ENCODE peak calls at places on chromosomes 12 and 14, in ten cellular contexts. X is iris pigment epithelial cell, T is cardiac fibroblast, O is neural progenitor cell, H is T-cell, G is NCI-H524, L is omental fat pad, S is EL, P is NAMALWA, Q is GM04504. Z is an unnamed sample.

GRCh38 chr12:120800665-120801064 is 75.0 kb downstream of the ACADS start:
- DNase-seq in P (no peak), T (no peak), G (no peak), O (no peak), Q (no peak), S (no peak), L (no peak), H (no peak), X (peak), Z (no peak)

GRCh38 chr12:26434299-26434915 is 239.0 kb downstream of the SSPN start:
- DNase-seq in X (peak), T (peak), P (peak), S (peak), H (no peak), G (peak), Q (peak), O (peak), L (no peak), Z (peak)

GRCh38 chr14:65937079-65937803 is 524.7 kb downstream of the FUT8 start:
- DNase-seq in T (no peak), L (no peak), O (no peak), G (no peak), H (no peak), X (no peak), Q (no peak), P (no peak), S (no peak), Z (no peak)

GRCh38 chr12:116492703-116493324 is 66.4 kb upstream of the MAP1LC3B2 start:
- DNase-seq in O (no peak), X (peak), Q (peak), S (peak), L (no peak), H (no peak), T (peak), P (no peak), G (no peak), Z (no peak)

GRCh38 chr12:106898001-106898966 is 57.4 kb upstream of the TMEM263 start:
- DNase-seq in T (no peak), Q (no peak), P (no peak), L (no peak), S (no peak), O (peak), G (no peak), H (no peak), X (no peak), Z (no peak)

GRCh38 chr14:39555749-39556148 is 123.5 kb upstream of the FBXO33 start:
- DNase-seq in S (no peak), X (no peak), O (no peak), H (no peak), G (no peak), T (no peak), P (no peak), L (no peak), Q (no peak), Z (no peak)

GRCh38 chr14:34665785-34666425 is 36.0 kb upstream of the SNX6 start:
- DNase-seq in Q (peak), X (peak), P (peak), L (no peak), H (no peak), O (no peak), S (peak), T (peak), G (no peak), Z (no peak)

GRCh38 chr14:24139272-24139934 is 2.0 kb downstream of the EMC9 start:
- DNase-seq in L (no peak), G (no peak), X (no peak), Q (no peak), P (no peak), T (no peak), S (no peak), O (no peak), H (no peak), Z (no peak)

GRCh38 chr14:79585845-79586244 is 625.5 kb downstream of the DIO2 start:
- DNase-seq in S (peak), P (no peak), H (no peak), Q (no peak), O (no peak), G (no peak), T (peak), L (no peak), X (peak), Z (peak)

GRCh38 chr12:132275110-132275531 is 54.3 kb downstream of the GALNT9 start:
- DNase-seq in H (no peak), P (no peak), G (peak), Q (peak), T (peak), X (peak), O (peak), S (peak), L (no peak), Z (no peak)